ENCODE peak calls at places on chromosomes 6 and 20, in six cellular contexts. H is NCI-H2107; M is AG10803; E is effector memory CD8-positive, alpha-beta T cell; Y is Ammon's horn; V is activated T-helper 1 cell treated with anti-CD3 and anti-CD28 coated beads, Interleukin-2, amount 50 U/mL, for 16 hours. S is an unnamed sample.

GRCh38 chr20:42567409-42567808 is 622.3 kb downstream of the PTPRT start:
- DNase-seq in H (no peak), M (no peak), E (no peak), Y (no peak), V (no peak), S (peak; percentile 11)

GRCh38 chr6:105553174-105553573 is 150.3 kb upstream of the PREP start:
- DNase-seq in H (no peak), M (no peak), E (no peak), Y (no peak), V (no peak), S (no peak)

GRCh38 chr6:41167173-41167963 is 4.5 kb upstream of the TREM2 start:
- DNase-seq in H (no peak), M (no peak), E (no peak), Y (no peak), V (no peak), S (peak; percentile 33)

GRCh38 chr6:84002226-84002625 is 31.3 kb upstream of the MRAP2 start:
- DNase-seq in H (no peak), M (no peak), E (no peak), Y (no peak), V (no peak), S (no peak)

GRCh38 chr20:46895906-46896242 is 1.2 kb downstream of the EYA2 start:
- DNase-seq in H (no peak), M (no peak), E (no peak), Y (no peak), V (no peak), S (no peak)

GRCh38 chr6:10418862-10419748 is 4.2 kb upstream of the TFAP2A start:
- DNase-seq in H (no peak), M (no peak), E (no peak), Y (no peak), V (no peak), S (peak; percentile 77)

GRCh38 chr20:47150403-47151152 is 205.9 kb downstream of the ZMYND8 start:
- DNase-seq in H (no peak), M (peak; percentile 71), E (peak; percentile 2), Y (peak; percentile 51), V (no peak), S (peak; percentile 72)

GRCh38 chr20:19269737-19270325 is 57.4 kb downstream of the SLC24A3 start:
- DNase-seq in H (no peak), M (peak; percentile 67), E (no peak), Y (no peak), V (no peak), S (no peak)

GRCh38 chr6:12203001-12203400 is 87.2 kb upstream of the EDN1 start:
- DNase-seq in H (no peak), M (no peak), E (no peak), Y (no peak), V (no peak), S (peak; percentile 97)

GRCh38 chr6:134453792-134454510 is 136.0 kb upstream of the SGK1 start:
- DNase-seq in H (no peak), M (no peak), E (no peak), Y (no peak), V (no peak), S (no peak)

GRCh38 chr20:57435498-57436222 is 44.5 kb downstream of the RBM38 start:
- DNase-seq in H (peak; percentile 97), M (peak; percentile 46), E (no peak), Y (peak; percentile 87), V (no peak), S (peak; percentile 74)

GRCh38 chr6:26272171-26272631 is 92.8 kb upstream of the BTN3A2 start:
- DNase-seq in H (no peak), M (no peak), E (peak; percentile 59), Y (peak; percentile 7), V (peak; percentile 21), S (no peak)

GRCh38 chr20:52001999-52002666 is 189.4 kb downstream of the ZFP64 start:
- DNase-seq in H (no peak), M (no peak), E (no peak), Y (no peak), V (no peak), S (no peak)

GRCh38 chr20:43926691-43927090 is 12.0 kb downstream of the TOX2 start:
- DNase-seq in H (no peak), M (no peak), E (no peak), Y (peak; percentile 42), V (no peak), S (no peak)

GRCh38 chr20:22652685-22653568 is 68.6 kb upstream of the FOXA2 start:
- DNase-seq in H (no peak), M (no peak), E (no peak), Y (no peak), V (no peak), S (no peak)

GRCh38 chr20:32440069-32440757 is 82.1 kb downstream of the ASXL1 start:
- DNase-seq in H (no peak), M (no peak), E (no peak), Y (no peak), V (no peak), S (no peak)

GRCh38 chr6:39865011-39865888 is 69.0 kb downstream of the MOCS1 start:
- DNase-seq in H (no peak), M (peak; percentile 48), E (peak; percentile 40), Y (peak; percentile 63), V (peak; percentile 18), S (peak; percentile 32)

GRCh38 chr6:49284134-49284533 is 178.9 kb downstream of the MMUT start:
- DNase-seq in H (no peak), M (no peak), E (no peak), Y (no peak), V (no peak), S (no peak)

GRCh38 chr6:5188646-5189045 is 72.1 kb downstream of the LYRM4 start:
- DNase-seq in H (no peak), M (no peak), E (no peak), Y (no peak), V (no peak), S (no peak)

GRCh38 chr20:13226367-13226766 is 5.3 kb downstream of the ISM1 start:
- DNase-seq in H (no peak), M (no peak), E (no peak), Y (no peak), V (no peak), S (no peak)

GRCh38 chr20:35621560-35621946 is 5.9 kb downstream of the SPAG4 start:
- DNase-seq in H (no peak), M (no peak), E (no peak), Y (no peak), V (no peak), S (peak; percentile 17)

GRCh38 chr20:12966468-12967085 is 42.2 kb upstream of the SPTLC3 start:
- DNase-seq in H (no peak), M (peak; percentile 54), E (no peak), Y (peak; percentile 44), V (no peak), S (peak; percentile 35)

GRCh38 chr6:15536201-15536955 is 126.5 kb downstream of the DTNBP1 start:
- DNase-seq in H (no peak), M (peak; percentile 31), E (no peak), Y (no peak), V (no peak), S (no peak)

GRCh38 chr20:11677445-11678235 is 240.1 kb upstream of the BTBD3 start:
- DNase-seq in H (no peak), M (no peak), E (no peak), Y (no peak), V (no peak), S (no peak)

GRCh38 chr20:57280221-57280620 is 13.8 kb upstream of the BMP7 start:
- DNase-seq in H (no peak), M (no peak), E (no peak), Y (no peak), V (no peak), S (no peak)

GRCh38 chr6:10569392-10570127 is 48.4 kb downstream of the GCNT2 start:
- DNase-seq in H (no peak), M (no peak), E (no peak), Y (no peak), V (no peak), S (no peak)

GRCh38 chr6:112086744-112087135 is 542 bp downstream of the TUBE1 start:
- DNase-seq in H (no peak), M (peak; percentile 55), E (no peak), Y (peak; percentile 20), V (no peak), S (peak; percentile 38)

GRCh38 chr20:23061713-23062561 is 12.5 kb upstream of the THBD start:
- DNase-seq in H (no peak), M (peak; percentile 84), E (no peak), Y (no peak), V (no peak), S (peak; percentile 21)

GRCh38 chr6:30888472-30889137 is 4.3 kb downstream of the DDR1 start:
- DNase-seq in H (no peak), M (peak; percentile 35), E (no peak), Y (peak; percentile 63), V (no peak), S (no peak)

GRCh38 chr6:22873531-22874136 is 304.3 kb downstream of the HDGFL1 start:
- DNase-seq in H (no peak), M (peak; percentile 75), E (no peak), Y (no peak), V (no peak), S (no peak)

S was measured in Caki2.